ENCODE peak calls at places on chromosomes 4 and X, in five cellular contexts. F is right atrium auricular region, Z is heart left ventricle, W is thoracic aorta, H is PC-3. E is an unnamed sample.

GRCh38 chr4:91758487-91758886 is 545.3 kb upstream of the GRID2 start:
- DNase-seq in H (peak; percentile 86), Z (no peak), W (no peak), F (no peak), E (no peak)

GRCh38 chr4:87465739-87466366 is 43.5 kb downstream of the NUDT9 start:
- DNase-seq in F (no peak), W (no peak), H (peak; percentile 64), Z (no peak), E (peak; percentile 44)

GRCh38 chrX:30141966-30142365 is 73.4 kb upstream of the MAGEB2 start:
- DNase-seq in F (no peak), Z (no peak), W (no peak), H (peak; percentile 63), E (no peak)

GRCh38 chr4:129080129-129080528 is 13.2 kb downstream of the SCLT1 start:
- DNase-seq in Z (no peak), H (no peak), W (no peak), F (no peak), E (no peak)

GRCh38 chrX:105758784-105759183 is 63.6 kb upstream of the NRK start:
- DNase-seq in Z (peak; percentile 37), H (no peak), F (no peak), W (no peak), E (no peak)

GRCh38 chrX:80388206-80388605 is 32.0 kb upstream of the TENT5D start:
- DNase-seq in F (no peak), Z (no peak), H (peak; percentile 57), W (no peak), E (no peak)

GRCh38 chr4:173536808-173537429 is 6.9 kb upstream of the HAND2 start:
- DNase-seq in F (peak; percentile 67), H (peak; percentile 31), W (no peak), Z (peak; percentile 48), E (no peak)

GRCh38 chr4:82624819-82625218 is 63.0 kb upstream of the TMEM150C start:
- DNase-seq in H (no peak), Z (no peak), W (no peak), F (no peak), E (no peak)

GRCh38 chrX:42755820-42756219 is 22.1 kb downstream of the PPP1R2C start:
- DNase-seq in F (peak; percentile 72), H (peak; percentile 51), Z (peak; percentile 48), W (peak; percentile 3), E (peak; percentile 21)

GRCh38 chrX:119398974-119399771 is at the start of gene SLC25A43:
- DNase-seq in H (peak; percentile 45), F (no peak), Z (peak; percentile 59), W (no peak), E (peak; percentile 13)

GRCh38 chr4:81722229-81722900 is 250.7 kb upstream of the RASGEF1B start:
- DNase-seq in Z (no peak), H (no peak), W (no peak), F (no peak), E (no peak)

GRCh38 chr4:94711635-94712034 is 46.1 kb upstream of the BMPR1B start:
- DNase-seq in F (no peak), Z (no peak), W (no peak), H (no peak), E (no peak)

GRCh38 chr4:94548571-94548970 is 96.8 kb downstream of the PDLIM5 start:
- DNase-seq in H (peak; percentile 86), F (no peak), Z (peak; percentile 48), W (no peak), E (no peak)

GRCh38 chr4:163404570-163404969 is 60.9 kb downstream of the NPY5R start:
- DNase-seq in W (no peak), H (no peak), Z (no peak), F (no peak), E (no peak)

GRCh38 chr4:13705521-13706035 is 78.1 kb upstream of the BOD1L1 start:
- DNase-seq in W (no peak), H (peak; percentile 64), F (no peak), Z (peak; percentile 78), E (no peak)

GRCh38 chr4:26325191-26325590 is 4.4 kb downstream of the RBPJ start:
- DNase-seq in H (peak; percentile 50), Z (no peak), F (no peak), W (no peak), E (no peak)

GRCh38 chrX:53556868-53557267 is 122.7 kb upstream of the HSD17B10 start:
- DNase-seq in Z (no peak), F (no peak), W (no peak), H (no peak), E (no peak)

GRCh38 chrX:108313662-108314061 is 124.6 kb downstream of the COL4A6 start:
- DNase-seq in F (no peak), W (no peak), H (peak; percentile 77), Z (no peak), E (no peak)

GRCh38 chr4:84319124-84319523 is 180.0 kb downstream of the NKX6-1 start:
- DNase-seq in Z (no peak), H (peak; percentile 6), W (no peak), F (no peak), E (peak; percentile 59)

GRCh38 chrX:54785901-54786300 is 12.2 kb downstream of the ITIH6 start:
- DNase-seq in W (no peak), F (no peak), H (peak; percentile 7), Z (no peak), E (no peak)

GRCh38 chrX:19593684-19594083 is 78.4 kb upstream of the MAP3K15 start:
- DNase-seq in H (peak; percentile 56), F (no peak), W (no peak), Z (no peak), E (no peak)

GRCh38 chr4:8110071-8110986 is 48.3 kb downstream of the ABLIM2 start:
- DNase-seq in H (peak; percentile 40), Z (no peak), F (no peak), W (no peak), E (no peak)

DNA sequence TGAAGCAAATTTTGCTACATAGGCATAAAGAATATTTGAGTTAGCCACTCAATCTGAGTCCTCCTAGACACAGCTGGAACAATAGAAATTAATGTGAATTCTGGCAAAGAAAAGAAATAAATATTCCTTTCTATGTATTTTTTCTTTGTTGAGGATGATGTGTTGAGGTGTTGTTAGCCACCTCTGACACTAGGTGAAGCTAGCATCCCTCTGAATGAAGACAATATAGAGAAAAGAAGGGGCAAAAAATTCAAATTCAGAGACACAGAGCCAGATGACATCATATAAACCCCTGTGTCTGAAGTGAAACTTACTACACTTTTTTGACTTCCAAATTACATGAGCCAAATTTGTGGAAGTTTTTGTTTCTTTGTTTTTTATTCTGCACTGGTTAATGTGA is 34.6 kb upstream of the TMPRSS11D start:
- DNase-seq in H (peak; percentile 33), W (no peak), Z (no peak), F (no peak), E (no peak)
- TF ChIP-seq CTCF in H (peak; percentile 85), W (no peak), Z (peak; percentile 8), F (no peak), E (no peak)

GRCh38 chr4:182144621-182145359 is 98.4 kb upstream of the TENM3 start:
- DNase-seq in H (no peak), F (no peak), Z (no peak), W (no peak), E (no peak)
- H3K27ac ChIP-seq in H (no peak overlapping the region), F (no peak overlapping the region), Z (no peak overlapping the region), W (no peak overlapping the region), E (peak overlapping the region; percentile 89)

GRCh38 chrX:103554687-103555417 is 30.5 kb upstream of the TCEAL4 start:
- DNase-seq in W (no peak), F (no peak), Z (peak; percentile 41), H (no peak), E (no peak)
- H3K4me3 ChIP-seq in W (peak overlapping the region; percentile 69), F (peak overlapping the region; percentile 28), Z (peak overlapping the region; percentile 47), H (no peak overlapping the region), E (peak overlapping the region; percentile 29)

GRCh38 chr4:137541866-137542648 is 9.8 kb upstream of the PCDH18 start:
- DNase-seq in Z (no peak), F (no peak), W (no peak), H (no peak), E (no peak)

GRCh38 chr4:137543650-137544049 is 11.4 kb upstream of the PCDH18 start:
- DNase-seq in F (no peak), Z (no peak), H (no peak), W (no peak), E (no peak)

GRCh38 chr4:137543198-137543597 is 10.9 kb upstream of the PCDH18 start:
- DNase-seq in F (no peak), H (no peak), Z (no peak), W (no peak), E (no peak)

GRCh38 chr4:137541181-137541580 is 8.9 kb upstream of the PCDH18 start:
- DNase-seq in W (no peak), Z (no peak), H (no peak), F (no peak), E (no peak)

GRCh38 chr4:137545461-137545861 is 13.2 kb upstream of the PCDH18 start:
- DNase-seq in F (no peak), W (no peak), H (no peak), Z (no peak), E (no peak)
- TF ChIP-seq CTCF in F (no peak), W (no peak), H (no peak), Z (peak; percentile 42), E (no peak)

DNA sequence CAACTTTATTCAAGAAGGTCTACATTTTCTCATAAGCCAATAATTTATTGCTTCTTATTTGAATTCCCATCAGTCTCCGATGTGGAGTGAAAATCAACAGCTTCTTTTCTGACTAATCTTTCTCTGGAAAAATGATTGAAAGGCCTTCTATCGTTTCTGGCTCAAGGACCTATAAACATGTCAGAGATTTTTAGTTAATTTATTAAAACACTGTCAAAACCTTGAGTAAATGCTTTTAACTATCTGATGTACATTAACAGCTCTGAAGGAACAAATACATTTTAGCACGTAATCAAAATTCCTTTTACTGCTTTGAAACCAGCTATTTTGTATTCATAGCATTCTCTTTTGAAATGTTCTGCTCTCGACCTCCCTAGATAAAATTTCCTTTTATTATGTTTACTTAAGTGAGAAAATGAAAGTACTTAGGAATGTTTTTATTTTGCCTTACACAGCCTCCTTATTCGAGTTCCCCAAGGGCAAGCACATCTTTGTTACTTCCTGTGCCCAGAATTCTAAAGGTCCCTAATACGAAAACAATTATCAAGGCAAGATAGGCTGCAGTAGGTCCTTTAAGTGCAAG is 3.2 kb upstream of the ZFX start:
- DNase-seq in Z (no peak), W (no peak), H (peak; percentile 27), F (no peak), E (no peak)
- H3K27ac ChIP-seq in Z (peak overlapping the region; percentile 20), W (peak overlapping the region; percentile 93), H (peak overlapping the region; percentile 82), F (peak overlapping the region; percentile 98), E (peak overlapping the region; percentile 95)

DNA sequence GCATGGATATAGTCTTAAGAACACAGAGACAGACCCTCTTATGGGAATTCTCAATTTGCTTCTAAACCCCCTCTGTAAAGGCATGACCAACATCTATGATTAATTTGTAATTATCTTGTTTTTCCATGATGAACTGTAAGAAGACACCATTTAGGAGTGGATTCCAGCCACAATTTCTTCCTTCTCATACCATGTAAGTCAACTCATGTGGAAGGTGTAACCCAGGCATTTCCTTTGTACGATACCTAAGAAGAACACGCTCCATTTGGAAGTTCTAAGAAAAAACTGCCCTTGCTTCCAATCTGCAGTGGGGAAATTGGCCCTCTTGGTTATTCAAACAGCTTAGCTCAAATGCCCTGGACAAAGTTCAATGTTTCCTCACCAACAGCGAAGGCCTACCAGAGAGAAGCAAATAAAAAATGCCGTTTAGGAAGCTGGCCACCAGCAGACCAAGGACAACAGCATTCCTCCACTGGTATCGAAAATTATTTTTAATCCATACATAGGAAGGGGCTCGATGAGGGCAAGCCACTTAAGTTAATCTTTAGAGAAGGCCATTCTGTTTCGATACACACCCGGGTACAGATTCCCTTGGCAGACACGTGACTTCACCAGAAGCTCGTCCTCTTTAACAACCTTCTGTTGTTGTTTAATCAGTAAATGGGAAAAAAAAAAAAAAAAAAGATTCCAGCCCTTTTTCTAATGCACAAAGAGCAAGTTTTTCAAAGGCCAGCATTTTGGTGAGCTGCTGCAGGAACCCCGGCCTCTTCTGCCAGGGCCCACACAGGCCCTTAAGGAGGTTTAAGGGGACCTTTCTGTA is 2.6 kb downstream of the DHRSX start:
- DNase-seq in Z (no peak), W (no peak), F (no peak), H (no peak), E (peak; percentile 20)
- H3K4me3 ChIP-seq in Z (peak overlapping the region; percentile 98), W (peak overlapping the region; percentile 88), F (peak overlapping the region; percentile 9), H (no peak overlapping the region), E (peak overlapping the region; percentile 60)